ENCODE peak calls at places on chromosome 5, in five cellular contexts. One of them, this sample, is unnamed.

GRCh38 chr5:13866792-13867191 is 77.7 kb downstream of the DNAH5 start:
- DNase-seq in astrocyte of the spinal cord: peak
- DNase-seq in activated CD8-positive, alpha-beta memory T cell treated with anti-CD3 and anti-CD28 coated beads for 4 hours: no peak
- DNase-seq in GM20000: peak
- DNase-seq in ELR: peak
- DNase-seq in this sample: no peak

GRCh38 chr5:173659423-173659822 is 43.0 kb upstream of the BOD1 start:
- DNase-seq in astrocyte of the spinal cord: no peak
- DNase-seq in activated CD8-positive, alpha-beta memory T cell treated with anti-CD3 and anti-CD28 coated beads for 4 hours: no peak
- DNase-seq in GM20000: no peak
- DNase-seq in ELR: no peak
- DNase-seq in this sample: no peak

GRCh38 chr5:102221949-102222348 is 74.1 kb downstream of the SLCO4C1 start:
- DNase-seq in astrocyte of the spinal cord: no peak
- DNase-seq in activated CD8-positive, alpha-beta memory T cell treated with anti-CD3 and anti-CD28 coated beads for 4 hours: no peak
- DNase-seq in GM20000: no peak
- DNase-seq in ELR: no peak
- DNase-seq in this sample: no peak

GRCh38 chr5:3103241-3103855 is 351.9 kb upstream of the IRX2 start:
- DNase-seq in astrocyte of the spinal cord: no peak
- DNase-seq in activated CD8-positive, alpha-beta memory T cell treated with anti-CD3 and anti-CD28 coated beads for 4 hours: no peak
- DNase-seq in GM20000: no peak
- DNase-seq in ELR: no peak
- DNase-seq in this sample: no peak

GRCh38 chr5:58887721-58888409 is 305.0 kb downstream of the RAB3C start:
- DNase-seq in astrocyte of the spinal cord: no peak
- DNase-seq in activated CD8-positive, alpha-beta memory T cell treated with anti-CD3 and anti-CD28 coated beads for 4 hours: no peak
- DNase-seq in GM20000: no peak
- DNase-seq in ELR: no peak
- DNase-seq in this sample: no peak

GRCh38 chr5:7347377-7347776 is 48.6 kb upstream of the ADCY2 start:
- DNase-seq in astrocyte of the spinal cord: no peak
- DNase-seq in activated CD8-positive, alpha-beta memory T cell treated with anti-CD3 and anti-CD28 coated beads for 4 hours: no peak
- DNase-seq in GM20000: no peak
- DNase-seq in ELR: no peak
- DNase-seq in this sample: no peak

GRCh38 chr5:137828192-137828591 is 39.5 kb upstream of the MYOT start:
- DNase-seq in astrocyte of the spinal cord: no peak
- DNase-seq in activated CD8-positive, alpha-beta memory T cell treated with anti-CD3 and anti-CD28 coated beads for 4 hours: no peak
- DNase-seq in GM20000: no peak
- DNase-seq in ELR: no peak
- DNase-seq in this sample: no peak

GRCh38 chr5:154937186-154937717 is 759 bp downstream of the GEMIN5 start:
- DNase-seq in astrocyte of the spinal cord: no peak
- DNase-seq in activated CD8-positive, alpha-beta memory T cell treated with anti-CD3 and anti-CD28 coated beads for 4 hours: no peak
- DNase-seq in GM20000: no peak
- DNase-seq in ELR: peak
- DNase-seq in this sample: no peak

GRCh38 chr5:135832941-135833340 is 1.5 kb upstream of the SLC25A48 start:
- DNase-seq in astrocyte of the spinal cord: no peak
- DNase-seq in activated CD8-positive, alpha-beta memory T cell treated with anti-CD3 and anti-CD28 coated beads for 4 hours: no peak
- DNase-seq in GM20000: no peak
- DNase-seq in ELR: no peak
- DNase-seq in this sample: no peak

GRCh38 chr5:61631438-61631941 is 299.4 kb downstream of the ZSWIM6 start:
- DNase-seq in astrocyte of the spinal cord: peak
- DNase-seq in activated CD8-positive, alpha-beta memory T cell treated with anti-CD3 and anti-CD28 coated beads for 4 hours: no peak
- DNase-seq in GM20000: no peak
- DNase-seq in ELR: no peak
- DNase-seq in this sample: no peak